ENCODE peak calls at places on chromosome 22, in eight cellular contexts. Z is WTC11, L is neural crest cell, Y is right lobe of liver, D is fibroblast of mammary gland, F is cardiac fibroblast, Q is uterus, X is H9. B is an unnamed sample.

GRCh38 chr22:37672920-37673453 is 2.4 kb upstream of the LGALS1 start:
- DNase-seq in D (no peak), F (no peak), Z (no peak), Y (no peak), X (no peak), Q (no peak), L (no peak), B (no peak)

GRCh38 chr22:42977574-42977973 is 37.4 kb downstream of the PACSIN2 start:
- DNase-seq in X (no peak), D (no peak), L (no peak), F (no peak), Z (no peak), Q (no peak), Y (no peak), B (no peak)

GRCh38 chr22:17213976-17214375 is 5.3 kb downstream of the ADA2 start:
- DNase-seq in L (peak), D (peak), Z (peak), Q (peak), Y (peak), F (peak), X (peak), B (no peak)

GRCh38 chr22:43392385-43392989 is 19.3 kb upstream of the MPPED1 start:
- DNase-seq in Y (no peak), L (no peak), D (no peak), Z (no peak), X (no peak), F (no peak), Q (no peak), B (no peak)

GRCh38 chr22:24134090-24134846 is 47.0 kb upstream of the SUSD2 start:
- DNase-seq in D (peak), Y (no peak), Z (no peak), Q (no peak), F (no peak), X (no peak), L (peak), B (no peak)

GRCh38 chr22:16828876-16829275 is 3.7 kb upstream of the XKR3 start:
- DNase-seq in F (no peak), Y (no peak), D (no peak), L (no peak), Q (no peak), Z (no peak), X (no peak), B (no peak)

GRCh38 chr22:44341431-44342346 is 28.9 kb upstream of the SHISAL1 start:
- DNase-seq in L (no peak), D (no peak), Z (no peak), Y (no peak), Q (peak), X (no peak), F (peak), B (no peak)

GRCh38 chr22:35072939-35073338 is 7.0 kb downstream of the ISX start:
- DNase-seq in Y (no peak), Z (no peak), Q (no peak), X (no peak), F (no peak), L (no peak), D (peak), B (peak)

GRCh38 chr22:28208036-28208435 is 289.0 kb upstream of the PITPNB start:
- DNase-seq in X (no peak), D (peak), Z (no peak), L (no peak), Q (no peak), Y (no peak), F (no peak), B (no peak)

GRCh38 chr22:48719978-48720661 is 1107.6 kb downstream of the BRD1 start:
- DNase-seq in F (no peak), X (peak), D (no peak), Z (peak), Q (no peak), Y (no peak), L (no peak), B (no peak)

GRCh38 chr22:22703715-22704114 is 59.3 kb downstream of the GGTLC2 start:
- DNase-seq in Q (no peak), L (no peak), Y (peak), D (peak), X (no peak), Z (no peak), F (peak), B (no peak)

GRCh38 chr22:23128269-23129108 is 13.3 kb downstream of the RSPH14 start:
- DNase-seq in Z (peak), F (peak), L (peak), X (peak), Y (peak), D (peak), Q (peak), B (no peak)

GRCh38 chr22:48573766-48574165 is 1253.9 kb downstream of the BRD1 start:
- DNase-seq in F (no peak), L (no peak), D (no peak), Z (no peak), Q (no peak), X (no peak), Y (no peak), B (no peak)

GRCh38 chr22:22865311-22866072 is 22.1 kb upstream of the IGLL5 start:
- DNase-seq in X (no peak), Y (no peak), Z (no peak), F (no peak), Q (no peak), D (no peak), L (no peak), B (no peak)

GRCh38 chr22:34004058-34004457 is 83.8 kb upstream of the LARGE1 start:
- DNase-seq in L (no peak), Q (no peak), Y (no peak), X (no peak), D (no peak), Z (no peak), F (no peak), B (no peak)

GRCh38 chr22:22666307-22667091 is 22.1 kb downstream of the GGTLC2 start:
- DNase-seq in F (peak), D (peak), X (peak), Q (no peak), Z (peak), L (no peak), Y (peak), B (no peak)

GRCh38 chr22:46769191-46769675 is 6.8 kb downstream of the TBC1D22A start:
- DNase-seq in F (no peak), Q (no peak), L (no peak), X (no peak), Z (no peak), Y (no peak), D (no peak), B (no peak)

GRCh38 chr22:37802310-37803194 is 5.2 kb upstream of the GCAT start:
- DNase-seq in X (peak), D (no peak), F (peak), Q (peak), L (peak), Z (peak), Y (peak), B (no peak)

GRCh38 chr22:34833982-34834510 is 231.9 kb upstream of the ISX start:
- DNase-seq in X (no peak), Q (no peak), Z (no peak), F (no peak), Y (no peak), D (no peak), L (peak), B (no peak)

GRCh38 chr22:34998921-34999320 is 67.0 kb upstream of the ISX start:
- DNase-seq in Z (no peak), D (no peak), F (no peak), L (no peak), Q (no peak), Y (no peak), X (no peak), B (no peak)

GRCh38 chr22:35156945-35157344 is 91.0 kb downstream of the ISX start:
- DNase-seq in F (no peak), Y (no peak), X (no peak), D (no peak), Z (no peak), Q (no peak), L (no peak), B (no peak)

GRCh38 chr22:41132555-41132954 is 40.2 kb downstream of the EP300 start:
- DNase-seq in L (no peak), D (peak), F (no peak), Z (no peak), X (no peak), Y (no peak), Q (no peak), B (no peak)

GRCh38 chr22:45731798-45732495 is 60.3 kb downstream of the ATXN10 start:
- DNase-seq in Y (no peak), D (peak), L (no peak), Z (no peak), F (peak), Q (no peak), X (no peak), B (no peak)
- TF ChIP-seq CTCF in Y (peak), D (peak), L (peak), Z (no peak), F (peak), Q (peak), X (peak), B (peak)

DNA sequence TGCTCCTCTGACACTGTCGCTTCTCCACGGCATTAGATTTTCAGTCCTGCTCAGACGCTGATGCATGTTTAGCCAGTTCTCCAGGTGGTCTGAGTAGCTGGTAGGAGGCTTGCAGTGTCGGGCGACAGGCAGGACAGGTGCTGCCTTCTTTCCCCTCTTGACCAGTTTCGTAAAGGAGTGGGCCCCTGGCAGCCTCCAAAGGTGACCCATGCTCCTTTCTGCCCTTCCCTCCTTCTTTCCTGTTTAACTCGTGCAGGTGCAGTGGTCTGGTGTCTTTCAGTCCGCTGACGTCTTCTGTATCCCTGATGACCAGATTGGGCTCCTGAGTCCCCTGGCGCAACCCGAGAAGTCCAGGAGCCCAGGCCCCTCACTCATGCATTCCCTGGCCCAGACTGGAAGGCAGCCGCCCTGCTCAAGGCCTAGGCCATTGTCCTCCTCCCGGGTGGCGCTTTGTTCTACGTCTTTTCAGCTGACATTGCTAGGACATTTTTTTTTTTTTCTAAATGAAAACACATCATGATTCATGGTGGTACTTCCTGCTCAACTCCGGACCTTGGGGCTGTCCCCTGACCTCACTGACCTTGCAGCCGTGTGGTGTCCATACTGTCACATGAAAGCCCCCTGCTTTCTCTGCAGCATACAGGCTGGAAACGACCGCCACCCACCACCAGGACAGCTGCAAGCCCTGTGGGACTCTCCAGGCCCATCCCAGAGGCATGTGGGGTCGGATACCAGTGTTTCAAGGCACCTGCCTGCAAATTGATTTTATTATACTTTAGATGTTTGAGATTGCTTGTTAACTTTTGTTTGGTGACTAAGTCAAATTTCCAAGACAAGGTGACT is 25.5 kb upstream of the TXNRD2 start:
- DNase-seq in F (no peak), L (no peak), D (no peak), Y (no peak), X (no peak), Q (no peak), Z (no peak), B (no peak)
- TF ChIP-seq CTCF in F (no peak), L (no peak), D (no peak), Y (no peak), X (no peak), Q (no peak), Z (no peak), B (no peak)

GRCh38 chr22:36506637-36507517 is at the start of gene FOXRED2:
- DNase-seq in F (peak), Y (peak), Q (peak), L (peak), X (peak), Z (peak), D (peak), B (peak)

GRCh38 chr22:36507518-36508010 is 724 bp upstream of the FOXRED2 start:
- DNase-seq in L (no peak), Z (no peak), F (no peak), Q (no peak), X (no peak), Y (no peak), D (no peak), B (no peak)

GRCh38 chr22:36512333-36512732 is 5.5 kb upstream of the FOXRED2 start:
- DNase-seq in X (no peak), Y (no peak), Z (no peak), D (no peak), F (no peak), Q (no peak), L (no peak), B (no peak)

GRCh38 chr22:36510384-36510783 is 3.5 kb upstream of the FOXRED2 start:
- DNase-seq in Z (no peak), X (no peak), Q (no peak), L (no peak), D (peak), F (no peak), Y (no peak), B (no peak)

GRCh38 chr22:36510966-36511881 is 4.4 kb upstream of the FOXRED2 start:
- DNase-seq in Y (no peak), L (peak), Q (peak), Z (peak), F (peak), X (peak), D (peak), B (peak)
- TF ChIP-seq CTCF in Y (peak), L (peak), Q (peak), Z (peak), F (peak), X (peak), D (peak), B (peak)

DNA sequence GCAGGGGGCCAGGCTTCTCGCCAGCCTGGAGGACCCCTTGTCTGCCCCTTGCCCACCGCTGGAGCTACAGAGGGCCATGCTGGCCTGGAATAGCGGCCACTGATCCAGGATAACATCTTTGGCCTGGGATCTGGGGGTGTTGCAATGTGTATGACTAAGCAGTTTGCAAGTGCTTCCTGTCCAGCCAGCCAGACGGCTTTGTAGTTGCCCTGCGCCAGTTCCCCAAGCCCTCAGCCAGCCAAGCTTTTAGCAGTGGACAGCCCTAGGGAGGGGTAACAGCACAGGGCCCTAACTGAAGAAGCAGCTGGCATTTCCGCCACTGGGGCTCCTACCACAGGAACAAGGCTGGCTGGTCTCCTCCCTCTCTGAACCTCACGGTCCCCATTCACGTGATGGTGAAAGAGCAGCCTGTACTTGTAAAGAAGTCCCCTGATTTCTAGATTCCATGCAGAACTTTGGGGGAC is 32.1 kb downstream of the UQCR10 start:
- DNase-seq in Y (peak), L (no peak), Q (peak), D (peak), F (peak), Z (no peak), X (no peak), B (peak)
- TF ChIP-seq CTCF in Y (no peak), L (no peak), Q (no peak), D (no peak), F (no peak), Z (no peak), X (no peak), B (no peak)

GRCh38 chr22:50209893-50210292 is 9.1 kb downstream of the SELENOO start:
- DNase-seq in D (peak), L (peak), Q (peak), F (peak), Y (peak), X (no peak), Z (peak), B (no peak)
- TF ChIP-seq CTCF in D (peak), L (peak), Q (peak), F (peak), Y (peak), X (peak), Z (peak), B (peak)

DNA sequence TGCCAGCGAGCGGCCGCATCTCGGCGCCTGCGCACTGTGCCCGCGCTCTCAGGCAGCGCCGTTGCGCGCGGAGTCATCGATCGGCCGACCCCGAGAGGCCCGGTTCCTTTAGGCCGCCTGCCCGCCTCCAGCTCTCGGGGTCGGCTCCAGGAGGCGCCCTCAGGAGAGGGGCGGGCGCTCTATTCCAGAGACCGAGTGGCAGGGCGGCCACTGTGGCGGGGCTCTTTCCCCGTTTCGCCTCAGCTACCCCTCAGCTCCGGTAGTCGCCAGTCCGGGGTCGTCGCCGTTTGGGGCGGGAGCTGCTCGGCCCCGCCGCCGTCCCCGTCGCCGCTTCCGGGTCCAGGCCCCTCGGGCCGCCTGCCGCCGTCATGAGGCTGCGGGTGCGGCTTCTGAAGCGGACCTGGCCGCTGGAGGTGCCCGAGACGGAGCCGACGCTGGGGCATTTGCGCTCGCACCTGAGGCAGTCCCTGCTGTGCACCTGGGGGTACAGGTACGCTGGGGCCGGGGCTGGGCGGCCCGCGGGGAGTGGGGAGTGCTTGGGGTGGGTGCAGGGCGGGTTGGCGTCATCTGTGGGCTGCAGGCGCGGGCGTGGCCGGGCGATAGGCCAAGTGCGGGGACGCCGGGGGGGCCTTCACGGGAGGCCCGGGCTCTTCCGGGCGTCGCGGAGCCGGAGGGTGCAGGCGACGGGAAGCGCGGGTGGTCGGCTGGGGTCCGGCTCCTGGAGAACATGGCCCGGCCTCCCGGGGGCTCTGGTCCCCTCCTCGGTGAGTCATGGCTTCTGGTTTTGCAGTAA is at the start of gene FBXO7:
- DNase-seq in X (peak), F (peak), Q (peak), Y (peak), L (peak), Z (peak), D (peak), B (no peak)
- TF ChIP-seq CTCF in X (peak), F (peak), Q (peak), Y (peak), L (peak), Z (no peak), D (peak), B (peak)

GRCh38 chr22:25960375-25960774 is 208.9 kb upstream of the SEZ6L start:
- DNase-seq in Z (no peak), Y (no peak), Q (no peak), F (no peak), D (no peak), L (no peak), X (peak), B (no peak)
- TF ChIP-seq CTCF in Z (no peak), Y (no peak), Q (no peak), F (no peak), D (no peak), L (no peak), X (peak), B (no peak)

GRCh38 chr22:30575011-30575671 is 676 bp upstream of the GAL3ST1 start:
- DNase-seq in Q (peak), Z (no peak), D (peak), L (no peak), X (peak), F (peak), Y (no peak), B (no peak)
- TF ChIP-seq CTCF in Q (no peak), Z (no peak), D (peak), L (peak), X (peak), F (peak), Y (no peak), B (no peak)

GRCh38 chr22:39935622-39936021 is 24.6 kb upstream of the TMA7B start:
- DNase-seq in Y (no peak), Q (no peak), X (no peak), D (no peak), Z (no peak), F (no peak), L (no peak), B (no peak)
- TF ChIP-seq CTCF in Y (no peak), Q (no peak), X (no peak), D (no peak), Z (no peak), F (no peak), L (no peak), B (no peak)